ENCODE peak calls at places on chromosomes 3 and 15, in five cellular contexts. G is RWPE1, K is prostate gland, U is BE2C, M is kidney epithelial cell. X is an unnamed sample.

GRCh38 chr3:71930056-71930991 is 145.4 kb upstream of the PROK2 start:
- DNase-seq in U (peak; percentile 59), G (peak; percentile 11), M (peak; percentile 5), K (no peak), X (peak; percentile 32)

GRCh38 chr15:38455096-38455495 is 1.2 kb downstream of the FAM98B start:
- DNase-seq in U (no peak), M (no peak), K (no peak), G (peak; percentile 20), X (peak; percentile 20)

GRCh38 chr15:58179206-58179605 is 41.0 kb downstream of the AQP9 start:
- DNase-seq in G (no peak), U (no peak), M (no peak), K (no peak), X (no peak)

GRCh38 chr3:183536238-183536880 is 19.1 kb downstream of the KLHL6 start:
- DNase-seq in K (no peak), M (no peak), G (no peak), U (no peak), X (no peak)

GRCh38 chr3:114231616-114232015 is 5.8 kb downstream of the ZNF80 start:
- DNase-seq in U (no peak), G (no peak), K (no peak), M (no peak), X (no peak)

GRCh38 chr3:192892981-192893827 is 24.5 kb downstream of the MB21D2 start:
- DNase-seq in K (peak; percentile 10), U (no peak), M (peak; percentile 82), G (peak; percentile 50), X (peak; percentile 93)

GRCh38 chr15:78322243-78322642 is 17.9 kb upstream of the CRABP1 start:
- DNase-seq in M (no peak), G (no peak), U (peak; percentile 58), K (no peak), X (no peak)

GRCh38 chr3:51538115-51538458 is 432 bp upstream of the RAD54L2 start:
- DNase-seq in U (no peak), G (no peak), M (no peak), K (no peak), X (peak; percentile 17)

GRCh38 chr3:31743690-31744089 is 211.0 kb downstream of the STT3B start:
- DNase-seq in K (no peak), M (no peak), U (no peak), G (no peak), X (no peak)

GRCh38 chr15:101045236-101045646 is 126.1 kb downstream of the LRRK1 start:
- DNase-seq in U (peak; percentile 2), K (no peak), G (no peak), M (no peak), X (peak; percentile 87)

GRCh38 chr3:24769918-24770317 is 275.3 kb upstream of the THRB start:
- DNase-seq in K (no peak), G (no peak), U (no peak), M (no peak), X (no peak)
- TF ChIP-seq CTCF in K (no peak), G (no peak), U (no peak), M (no peak), X (no peak)

GRCh38 chr3:38843898-38844297 is 27.9 kb upstream of the SCN10A start:
- DNase-seq in U (no peak), G (peak; percentile 13), M (no peak), K (no peak), X (peak; percentile 71)
- TF ChIP-seq CTCF in U (peak; percentile 39), G (peak; percentile 7), M (peak; percentile 40), K (peak; percentile 37), X (peak; percentile 70)

DNA sequence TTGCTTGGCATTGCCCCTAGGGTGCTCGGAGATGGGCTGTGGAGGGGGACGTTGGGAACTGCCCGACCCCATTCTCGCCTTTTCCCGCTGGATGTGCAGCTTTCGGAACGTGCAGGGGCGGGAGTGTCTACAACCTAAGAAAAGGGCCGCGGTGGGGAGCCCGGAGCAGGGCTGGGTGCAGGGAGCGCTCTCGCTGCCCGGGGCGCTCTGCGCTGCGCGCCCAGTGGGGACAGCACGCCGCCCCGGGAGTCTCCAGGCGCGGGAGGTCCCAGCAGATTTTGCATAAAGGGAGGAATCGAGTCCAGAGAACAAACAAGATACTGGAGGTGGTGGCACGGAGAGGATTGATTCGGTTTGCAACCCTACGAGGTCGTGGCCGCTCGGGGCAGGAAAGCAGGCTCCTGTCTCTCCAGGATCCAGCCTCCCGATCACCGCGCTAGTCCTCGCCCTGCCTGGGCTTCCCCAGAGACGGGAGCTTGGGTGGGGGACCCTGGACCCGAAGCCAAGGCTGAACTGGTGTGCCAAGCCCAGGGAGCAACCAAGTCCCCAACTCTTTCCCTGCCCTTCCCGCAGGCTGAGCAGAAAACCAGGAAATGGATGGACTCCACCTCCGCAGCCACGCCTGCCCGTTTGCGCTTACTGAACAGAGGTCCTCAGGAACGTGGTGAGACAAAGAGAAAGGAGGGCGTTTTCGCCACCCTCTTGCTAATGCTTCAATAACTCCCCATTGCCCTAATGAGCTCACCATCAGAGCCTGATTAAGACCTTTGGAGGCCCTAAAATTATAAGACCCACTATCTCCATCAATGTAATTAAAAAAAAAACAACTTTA is 59.7 kb downstream of the NOX5 start:
- DNase-seq in G (peak; percentile 56), M (no peak), K (peak; percentile 51), U (peak; percentile 84), X (peak; percentile 62)
- TF ChIP-seq CTCF in G (no peak), M (no peak), K (no peak), U (no peak), X (no peak)

GRCh38 chr3:111077384-111077783 is 5.8 kb downstream of the NECTIN3 start:
- DNase-seq in M (no peak), G (no peak), K (no peak), U (no peak), X (no peak)

GRCh38 chr3:111084911-111085310 is 13.3 kb downstream of the NECTIN3 start:
- DNase-seq in G (no peak), U (no peak), K (no peak), M (no peak), X (no peak)

GRCh38 chr3:111081008-111081545 is 9.5 kb downstream of the NECTIN3 start:
- DNase-seq in M (no peak), U (no peak), G (no peak), K (no peak), X (peak; percentile 72)

GRCh38 chr3:111076732-111077131 is 5.1 kb downstream of the NECTIN3 start:
- DNase-seq in M (no peak), G (no peak), U (no peak), K (no peak), X (no peak)

DNA sequence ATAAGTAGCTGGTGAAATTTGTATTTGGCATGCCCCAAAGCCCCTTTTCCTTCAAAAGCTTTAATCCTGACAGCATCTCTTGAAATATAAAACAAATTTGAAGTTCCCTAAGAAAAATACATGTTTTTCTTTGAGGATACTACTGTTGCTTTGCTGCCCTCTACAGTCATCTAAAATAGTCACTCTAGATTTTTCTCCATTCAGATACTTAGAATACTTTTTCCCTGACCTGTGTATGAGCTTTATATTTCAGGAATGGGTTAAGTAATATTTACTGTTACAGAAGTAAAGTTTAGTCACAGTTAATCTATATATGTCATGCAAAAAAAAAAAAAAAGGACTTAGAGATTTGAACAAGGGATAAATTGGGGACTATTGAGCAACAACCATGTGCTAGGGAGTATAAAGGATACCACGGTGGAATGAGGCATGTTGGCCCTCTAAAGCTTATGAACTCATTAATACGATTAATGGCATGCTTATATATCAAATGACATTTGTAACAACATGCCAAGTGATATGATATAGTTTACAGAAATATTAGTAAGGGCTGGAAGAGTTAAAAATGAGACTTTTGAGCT is 8.8 kb downstream of the NECTIN3 start:
- DNase-seq in K (no peak), U (no peak), G (peak; percentile 36), M (no peak), X (peak; percentile 70)
- TF ChIP-seq CTCF in K (peak; percentile 32), U (peak; percentile 54), G (peak; percentile 63), M (peak; percentile 47), X (peak; percentile 57)

GRCh38 chr3:112987710-112988334 is 3.0 kb upstream of the GTPBP8 start:
- DNase-seq in G (no peak), K (no peak), U (no peak), M (no peak), X (no peak)

GRCh38 chr3:112995800-112996199 is 5.0 kb downstream of the GTPBP8 start:
- DNase-seq in U (no peak), G (no peak), K (no peak), M (no peak), X (no peak)

GRCh38 chr3:112990672-112991602 is at the start of gene GTPBP8:
- DNase-seq in K (peak; percentile 89), M (peak; percentile 53), G (peak; percentile 84), U (peak; percentile 93), X (peak; percentile 86)
- TF ChIP-seq CTCF in K (no peak), M (no peak), G (no peak), U (peak; percentile 16), X (peak; percentile 25)

DNA sequence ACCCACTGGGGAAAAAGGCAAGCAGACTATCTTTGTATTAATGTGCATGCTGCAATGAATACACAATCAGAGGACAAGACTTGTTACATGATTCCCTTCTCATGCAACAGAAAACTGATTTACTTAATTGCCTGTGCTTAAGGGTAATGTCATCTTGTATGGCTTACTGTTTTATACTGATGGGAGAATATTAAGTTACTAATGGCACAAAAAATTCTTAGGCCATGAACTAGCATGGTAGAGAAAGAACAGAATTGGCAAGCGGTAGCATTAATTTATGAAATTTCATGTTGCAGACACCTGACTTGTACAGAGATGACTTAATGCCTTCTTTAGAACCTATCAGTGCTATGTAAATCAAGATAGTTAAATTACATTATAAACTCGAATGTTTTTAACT is 282.3 kb downstream of the CNTN3 start:
- DNase-seq in M (no peak), U (no peak), K (no peak), G (no peak), X (no peak)
- TF ChIP-seq CTCF in M (no peak), U (no peak), K (no peak), G (no peak), X (no peak)

GRCh38 chr3:8094415-8094814 is 407.2 kb upstream of the LMCD1 start:
- DNase-seq in U (no peak), G (no peak), M (no peak), K (no peak), X (no peak)

GRCh38 chr3:8095724-8096123 is 405.9 kb upstream of the LMCD1 start:
- DNase-seq in G (no peak), M (no peak), K (no peak), U (peak; percentile 17), X (no peak)

DNA sequence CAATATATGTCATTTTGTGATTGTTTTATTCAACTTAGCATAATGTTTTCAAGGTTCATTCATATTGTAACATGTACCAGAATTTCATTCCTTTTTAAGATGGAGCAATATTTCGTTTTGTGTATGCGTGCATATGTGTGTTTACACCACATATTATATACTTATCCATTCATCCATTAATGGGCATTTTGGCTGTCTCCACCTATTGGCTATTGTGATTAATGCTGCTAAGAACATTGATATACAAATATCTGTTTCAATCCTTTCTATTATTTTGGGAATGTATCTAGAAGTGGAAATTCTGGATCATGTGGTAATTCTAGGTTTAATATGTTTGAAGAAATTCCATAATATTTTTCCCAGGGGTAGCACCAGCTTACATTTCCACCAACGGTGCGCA is 403.9 kb upstream of the LMCD1 start:
- DNase-seq in G (no peak), U (no peak), K (no peak), M (no peak), X (no peak)
- TF ChIP-seq CTCF in G (no peak), U (no peak), K (no peak), M (no peak), X (no peak)